ENCODE peak calls at places on chromosomes 12 and 14, in five cellular contexts. F is K562, Z is SK-N-SH, E is HepG2, Q is GM12878. L is an unnamed sample.
A peak's percentile ranks its signal among the peaks of the same experiment; 100 is the strongest.

GRCh38 chr12:85057370-85057963 is 21.3 kb downstream of the LRRIQ1 start:
- DNase-seq in F (peak; percentile 10), Z (peak; percentile 33), E (peak; percentile 30), Q (no peak), L (peak; percentile 23)

GRCh38 chr14:74035556-74035955 is 16.4 kb downstream of the BBOF1 start:
- DNase-seq in F (no peak), Z (no peak), E (no peak), Q (no peak), L (no peak)

GRCh38 chr14:64478634-64479250 is 13.4 kb downstream of the AKAP5 start:
- DNase-seq in F (no peak), Z (peak; percentile 39), E (no peak), Q (no peak), L (no peak)

GRCh38 chr12:42128327-42128726 is 16.3 kb downstream of the GXYLT1 start:
- DNase-seq in F (no peak), Z (no peak), E (no peak), Q (no peak), L (no peak)

GRCh38 chr12:93737457-93738198 is 60.5 kb downstream of the CRADD start:
- DNase-seq in F (no peak), Z (no peak), E (no peak), Q (no peak), L (no peak)

GRCh38 chr14:50943261-50943942 is 881 bp downstream of the PYGL start:
- DNase-seq in F (peak; percentile 45), Z (no peak), E (peak; percentile 55), Q (no peak), L (peak; percentile 46)

GRCh38 chr14:68612049-68612448 is 180.8 kb downstream of the ZFP36L1 start:
- DNase-seq in F (no peak), Z (no peak), E (no peak), Q (no peak), L (no peak)

GRCh38 chr12:52681551-52682380 is 1.6 kb upstream of the KRT1 start:
- DNase-seq in F (no peak), Z (no peak), E (no peak), Q (no peak), L (no peak)

GRCh38 chr14:74988131-74988530 is 14.6 kb upstream of the EIF2B2 start:
- DNase-seq in F (no peak), Z (no peak), E (no peak), Q (no peak), L (no peak)

GRCh38 chr12:49843411-49843810 is 505 bp upstream of the BCDIN3D start:
- DNase-seq in F (no peak), Z (no peak), E (no peak), Q (no peak), L (no peak)

GRCh38 chr12:6534914-6535696 is 788 bp downstream of the GAPDH start:
- DNase-seq in F (peak; percentile 73), Z (peak; percentile 81), E (peak; percentile 22), Q (no peak), L (peak; percentile 59)

GRCh38 chr14:96055065-96055752 is 16.0 kb downstream of the C14orf132 start:
- DNase-seq in F (no peak), Z (peak; percentile 59), E (no peak), Q (no peak), L (no peak)

GRCh38 chr14:71380271-71380670 is 473.0 kb downstream of the PCNX1 start:
- DNase-seq in F (no peak), Z (no peak), E (no peak), Q (no peak), L (no peak)

GRCh38 chr12:54040148-54040494 is 7.3 kb downstream of the HOXC5 start:
- DNase-seq in F (peak; percentile 97), Z (peak; percentile 70), E (no peak), Q (no peak), L (peak; percentile 84)

GRCh38 chr12:57027011-57027804 is 10.9 kb upstream of the TAC3 start:
- DNase-seq in F (peak; percentile 68), Z (peak; percentile 52), E (no peak), Q (no peak), L (no peak)

GRCh38 chr12:39145175-39145999 is 240.0 kb upstream of the CPNE8 start:
- DNase-seq in F (peak; percentile 9), Z (peak; percentile 9), E (no peak), Q (no peak), L (no peak)

GRCh38 chr14:43407721-43408120 is 1099.4 kb downstream of the FSCB start:
- DNase-seq in F (no peak), Z (no peak), E (no peak), Q (no peak), L (no peak)

GRCh38 chr12:107622005-107622404 is 63.6 kb upstream of the PWP1 start:
- DNase-seq in F (peak; percentile 71), Z (peak; percentile 60), E (peak; percentile 9), Q (no peak), L (peak; percentile 51)

GRCh38 chr12:64666054-64666914 is 56.0 kb downstream of the RASSF3 start:
- DNase-seq in F (no peak), Z (no peak), E (peak; percentile 43), Q (no peak), L (no peak)

GRCh38 chr12:108560752-108561719 is at the start of gene SART3:
- DNase-seq in F (peak; percentile 79), Z (peak; percentile 82), E (peak; percentile 89), Q (peak; percentile 91), L (peak; percentile 77)

GRCh38 chr12:15846887-15847286 is 35.3 kb upstream of the STRAP start:
- DNase-seq in F (no peak), Z (no peak), E (no peak), Q (no peak), L (no peak)

GRCh38 chr12:28563926-28564325 is 373.7 kb downstream of the CCDC91 start:
- DNase-seq in F (no peak), Z (no peak), E (no peak), Q (no peak), L (no peak)

GRCh38 chr12:92764820-92765219 is 62.0 kb downstream of the PLEKHG7 start:
- DNase-seq in F (no peak), Z (no peak), E (no peak), Q (no peak), L (no peak)

GRCh38 chr12:46406352-46407027 is 33.9 kb upstream of the SLC38A2 start:
- DNase-seq in F (no peak), Z (no peak), E (no peak), Q (no peak), L (no peak)

GRCh38 chr12:132646850-132647249 is 28.3 kb downstream of the P2RX2 start:
- DNase-seq in F (no peak), Z (no peak), E (no peak), Q (no peak), L (no peak)

GRCh38 chr12:105982022-105982421 is 156.7 kb downstream of the NUAK1 start:
- DNase-seq in F (no peak), Z (no peak), E (no peak), Q (no peak), L (no peak)

GRCh38 chr12:105986779-105987686 is 151.7 kb downstream of the NUAK1 start:
- DNase-seq in F (no peak), Z (no peak), E (no peak), Q (no peak), L (no peak)

GRCh38 chr12:105980533-105980932 is 158.2 kb downstream of the NUAK1 start:
- DNase-seq in F (no peak), Z (no peak), E (no peak), Q (no peak), L (no peak)

GRCh38 chr12:105985383-105985782 is 153.4 kb downstream of the NUAK1 start:
- DNase-seq in F (no peak), Z (no peak), E (no peak), Q (no peak), L (no peak)

GRCh38 chr12:105983622-105984325 is 155.0 kb downstream of the NUAK1 start:
- DNase-seq in F (no peak), Z (no peak), E (no peak), Q (no peak), L (no peak)
- TF ChIP-seq FOXM1 in F (no peak), Z (no peak), E (no peak), Q (no peak), L (no peak)

DNA sequence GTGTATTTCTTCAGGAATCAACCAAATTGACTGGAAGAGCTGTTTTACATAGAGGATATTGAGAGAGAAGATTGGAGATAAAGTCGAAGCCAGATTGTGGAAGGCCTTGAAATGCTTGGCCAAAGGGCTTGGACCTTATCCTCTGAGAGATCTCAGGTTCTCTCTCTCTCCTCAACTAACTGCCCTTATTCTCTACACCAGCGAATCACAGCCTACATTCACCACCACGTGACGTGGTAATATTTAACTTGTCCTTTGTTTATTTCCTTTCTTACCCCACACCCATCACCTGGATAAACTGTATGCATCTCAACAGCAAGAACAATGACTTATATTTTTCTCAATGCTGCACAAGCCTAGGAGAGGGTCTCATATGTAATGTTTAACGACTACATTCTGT is 207.4 kb downstream of the EFCAB11 start:
- DNase-seq in F (no peak), Z (no peak), E (no peak), Q (no peak), L (no peak)
- TF ChIP-seq FOXM1 in F (no peak), Z (no peak), E (no peak), Q (no peak), L (no peak)

DNA sequence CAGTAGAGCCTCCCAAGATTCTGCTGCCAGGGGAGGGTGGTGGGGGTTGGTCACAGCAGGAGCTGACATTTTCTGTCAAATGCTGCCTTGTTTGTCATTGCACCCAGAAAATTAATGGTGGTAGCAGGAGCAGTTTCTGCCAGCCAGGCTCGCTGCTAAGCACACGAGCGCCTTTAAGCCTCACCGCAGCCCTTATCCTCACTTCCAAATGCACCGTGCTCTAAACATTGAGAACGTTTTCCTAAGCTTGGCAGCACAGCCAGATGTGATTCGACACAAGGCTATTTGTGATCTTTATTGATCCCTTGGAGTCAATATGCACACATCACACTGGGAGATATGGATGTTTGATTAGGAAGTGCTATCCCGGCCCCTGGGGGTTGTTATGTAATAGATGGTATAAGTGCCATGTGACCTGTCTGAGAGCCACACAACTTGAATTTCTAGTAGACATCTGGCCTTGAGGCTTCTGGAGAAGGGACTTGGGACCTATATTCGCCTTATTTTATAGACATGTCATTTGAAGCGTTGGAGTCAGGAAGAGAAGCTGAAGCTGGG is 31.6 kb upstream of the BEGAIN start:
- DNase-seq in F (no peak), Z (peak; percentile 8), E (no peak), Q (no peak), L (no peak)
- TF ChIP-seq FOXM1 in F (no peak), Z (no peak), E (no peak), Q (no peak), L (no peak)

GRCh38 chr12:125140918-125141573 is 75.8 kb downstream of the AACS start:
- DNase-seq in F (no peak), Z (no peak), E (no peak), Q (no peak), L (no peak)
- TF ChIP-seq FOXM1 in F (no peak), Z (no peak), E (no peak), Q (no peak), L (no peak)